ENCODE peak calls at places on chromosomes 16 and 17, in six cellular contexts. S is HepG2, Z is K562, Y is GM12878, B is H1, C is GM12891. T is an unnamed sample.

GRCh38 chr17:62101519-62101918 is 36.4 kb upstream of the MED13 start:
- DNase-seq in Z (no peak), Y (no peak), S (peak; percentile 51), B (no peak), C (no peak), T (no peak)

GRCh38 chr17:32757963-32758362 is 119.0 kb downstream of the MYO1D start:
- DNase-seq in C (no peak), Z (no peak), S (no peak), B (no peak), Y (no peak), T (no peak)

GRCh38 chr16:89334988-89335802 is 117.7 kb downstream of the ZNF778 start:
- DNase-seq in C (no peak), Y (no peak), S (no peak), Z (no peak), B (no peak), T (no peak)

GRCh38 chr17:33015716-33016346 is 24.2 kb downstream of the SPACA3 start:
- DNase-seq in C (no peak), B (no peak), S (no peak), Z (no peak), Y (no peak), T (no peak)

GRCh38 chr16:23140082-23140481 is 9.2 kb downstream of the USP31 start:
- DNase-seq in Y (no peak), C (no peak), S (no peak), Z (no peak), B (no peak), T (no peak)

GRCh38 chr17:48100160-48100559 is 1.1 kb downstream of the CBX1 start:
- DNase-seq in Z (no peak), B (no peak), C (no peak), Y (no peak), S (no peak), T (no peak)

GRCh38 chr17:76261421-76262215 is 3.5 kb upstream of the UBALD2 start:
- DNase-seq in S (no peak), B (no peak), Z (no peak), C (no peak), Y (no peak), T (no peak)

GRCh38 chr17:21075739-21076085 is 32.9 kb upstream of the USP22 start:
- DNase-seq in Z (no peak), Y (no peak), B (no peak), C (no peak), S (no peak), T (no peak)

GRCh38 chr16:3444032-3444388 is 530 bp downstream of the NAA60 start:
- DNase-seq in Z (no peak), B (no peak), C (no peak), Y (no peak), S (peak; percentile 72), T (no peak)

GRCh38 chr16:20859699-20860098 is 40.5 kb downstream of the DCUN1D3 start:
- DNase-seq in B (no peak), Z (no peak), C (no peak), Y (no peak), S (no peak), T (no peak)

GRCh38 chr17:57948169-57948554 is 7.0 kb downstream of the CUEDC1 start:
- DNase-seq in S (no peak), Z (no peak), B (no peak), Y (no peak), C (no peak), T (no peak)

GRCh38 chr17:39175695-39176093 is 9.7 kb upstream of the ARL5C start:
- DNase-seq in S (no peak), Z (peak; percentile 37), C (no peak), Y (no peak), B (no peak), T (no peak)

GRCh38 chr16:1413684-1414531 is 596 bp downstream of the UNKL start:
- DNase-seq in S (no peak), Y (peak; percentile 8), C (peak; percentile 73), B (peak; percentile 43), Z (peak; percentile 80), T (peak; percentile 69)

GRCh38 chr17:65254166-65254565 is 117.0 kb downstream of the RGS9 start:
- DNase-seq in B (no peak), Y (no peak), C (no peak), S (peak; percentile 32), Z (no peak), T (no peak)

GRCh38 chr17:53633856-53634255 is 188.9 kb upstream of the KIF2B start:
- DNase-seq in Y (no peak), C (no peak), S (no peak), B (no peak), Z (no peak), T (no peak)

GRCh38 chr16:5033256-5034166 is at the start of gene NAGPA:
- DNase-seq in Z (peak; percentile 91), B (peak; percentile 54), C (peak; percentile 92), S (peak; percentile 87), Y (no peak), T (peak; percentile 91)

GRCh38 chr17:67998466-67998865 is 2.2 kb upstream of the C17orf58 start:
- DNase-seq in B (no peak), Z (no peak), S (no peak), C (no peak), Y (no peak), T (no peak)

GRCh38 chr16:89811321-89811720 is 5.1 kb downstream of the FANCA start:
- DNase-seq in Z (no peak), S (no peak), B (no peak), C (no peak), Y (no peak), T (no peak)

GRCh38 chr17:17765921-17766320 is 70.9 kb downstream of the SREBF1 start:
- DNase-seq in Y (no peak), C (no peak), Z (no peak), S (no peak), B (no peak), T (no peak)

GRCh38 chr17:17767096-17767470 is 69.7 kb downstream of the SREBF1 start:
- DNase-seq in S (no peak), B (no peak), Y (no peak), C (no peak), Z (no peak), T (no peak)

GRCh38 chr17:17765359-17765758 is 71.4 kb downstream of the SREBF1 start:
- DNase-seq in C (no peak), Z (no peak), S (no peak), Y (no peak), B (no peak), T (no peak)

GRCh38 chr17:17767497-17768286 is 69.1 kb downstream of the SREBF1 start:
- DNase-seq in B (no peak), Y (no peak), Z (no peak), S (no peak), C (no peak), T (no peak)

GRCh38 chr17:17766351-17767095 is 70.3 kb downstream of the SREBF1 start:
- DNase-seq in C (peak; percentile 77), B (no peak), Y (no peak), Z (no peak), S (no peak), T (peak; percentile 71)
- TF ChIP-seq POLR2AphosphoS5 in C (no peak), B (no peak), Y (no peak), Z (no peak), S (no peak), T (peak; percentile 42)

GRCh38 chr16:31134091-31134571 is 1.4 kb downstream of the PRSS8 start:
- DNase-seq in C (no peak), S (no peak), Y (no peak), B (no peak), Z (peak; percentile 51), T (no peak)

GRCh38 chr16:31132979-31133599 is 2.4 kb downstream of the PRSS8 start:
- DNase-seq in Z (no peak), B (no peak), S (no peak), Y (no peak), C (no peak), T (no peak)

GRCh38 chr16:31135535-31136286 is at the start of gene PRSS8:
- DNase-seq in Y (no peak), Z (peak; percentile 61), C (no peak), B (no peak), S (no peak), T (no peak)

GRCh38 chr16:31136287-31136662 is 748 bp upstream of the PRSS8 start:
- DNase-seq in Z (no peak), B (no peak), C (no peak), S (no peak), Y (no peak), T (no peak)

DNA sequence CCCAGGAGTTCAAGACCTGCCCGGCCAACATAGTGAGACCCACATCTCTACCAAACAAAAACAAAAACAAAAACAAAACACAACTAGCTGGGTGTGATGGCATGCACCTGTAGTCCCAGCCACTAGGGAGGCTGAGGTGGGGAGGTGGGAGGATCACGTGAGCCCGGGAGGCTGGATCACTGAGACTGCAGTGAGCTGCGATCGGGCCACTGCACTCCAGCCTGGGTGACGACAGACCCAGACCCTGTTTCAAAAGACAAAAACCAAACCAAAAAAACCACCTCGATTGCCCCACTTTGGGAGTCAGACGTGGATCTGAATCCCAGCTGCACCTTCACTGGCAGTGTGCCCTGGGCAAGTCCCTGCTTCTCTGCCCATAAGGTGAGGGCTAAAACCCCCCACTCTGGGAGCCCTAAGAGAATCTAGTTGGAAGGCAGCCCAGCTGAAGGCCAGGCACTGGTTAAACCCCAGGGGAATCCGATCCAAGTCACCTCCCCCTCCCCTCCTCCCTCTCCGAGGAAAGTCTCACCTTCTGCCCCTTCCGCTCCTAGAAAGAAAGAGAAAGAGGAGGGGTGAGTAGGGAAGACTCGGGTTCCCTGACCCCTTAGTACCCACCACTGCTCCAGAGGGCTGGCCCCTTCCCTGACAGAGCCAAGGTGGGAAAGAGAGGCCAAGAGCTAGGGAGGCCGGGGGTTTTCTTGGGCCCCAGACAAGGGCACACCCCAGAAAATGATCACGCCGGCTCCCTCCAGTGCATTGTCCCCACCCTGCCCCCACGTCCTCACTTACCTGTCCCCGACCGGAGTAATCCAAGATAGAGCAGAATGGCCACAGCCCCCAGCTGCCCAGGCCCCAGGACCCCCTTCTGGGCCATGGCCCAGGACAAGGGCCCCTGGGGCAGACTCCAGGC is 647 bp downstream of the PRSS8 start:
- DNase-seq in C (no peak), Y (no peak), S (no peak), Z (no peak), B (no peak), T (no peak)
- TF ChIP-seq TAF1 in C (no peak), Y (no peak), S (no peak), Z (no peak), B (peak; percentile 56), T (no peak)

DNA sequence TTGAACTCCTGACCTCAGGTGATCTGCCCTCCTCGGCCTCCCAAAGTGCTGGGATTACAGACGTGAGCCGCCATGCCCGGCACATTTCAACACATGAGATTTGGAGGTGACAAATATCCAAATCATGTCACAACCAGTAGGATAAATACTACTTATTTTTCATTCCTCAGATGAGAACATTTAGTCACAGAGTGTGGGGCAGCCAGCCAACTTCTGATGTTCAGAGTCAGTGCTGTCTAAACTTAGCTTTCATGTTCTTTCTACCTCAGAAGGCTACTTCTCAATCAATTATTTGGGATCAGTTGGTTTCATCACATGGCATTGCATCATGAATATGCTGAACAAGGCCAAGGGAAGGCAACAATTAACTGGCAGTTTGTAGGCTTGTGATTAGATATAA is 134.5 kb downstream of the CDH13 start:
- DNase-seq in Z (no peak), B (no peak), Y (no peak), S (no peak), C (no peak), T (no peak)
- TF ChIP-seq POLR2A in Z (no peak), B (no peak), Y (no peak), S (no peak), C (no peak), T (no peak)

DNA sequence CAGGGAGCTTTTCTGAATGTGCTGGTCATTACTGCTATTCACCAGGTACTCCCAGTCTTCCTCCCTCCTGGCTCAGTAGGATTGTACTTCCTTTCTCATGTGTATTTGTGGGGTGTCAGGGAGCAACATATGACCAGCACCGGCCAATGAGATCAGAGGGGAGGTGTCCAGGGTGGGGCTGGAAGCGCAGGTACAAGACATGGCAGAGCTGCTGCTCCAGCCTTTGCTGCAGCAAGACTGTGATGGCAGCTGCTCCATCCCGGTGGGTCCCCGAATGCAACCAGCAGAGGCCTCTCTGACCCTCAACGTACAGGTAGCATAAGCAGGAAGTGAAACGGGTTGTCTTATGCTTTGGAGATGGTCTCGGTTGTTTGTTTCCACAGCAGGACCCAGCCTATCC is 53.8 kb upstream of the CACNG5 start:
- DNase-seq in Z (no peak), S (no peak), C (no peak), Y (no peak), B (no peak), T (no peak)
- TF ChIP-seq POLR2AphosphoS5 in Z (no peak), S (no peak), C (no peak), Y (no peak), B (no peak), T (no peak)